ENCODE peak calls at places on chromosome 15, in seven cellular contexts. M is HT-29, C is brain microvascular endothelial cell, U is C1 segment of cervical spinal cord, D is left cardiac atrium, G is uterus, V is AML-193. J is an unnamed sample.

GRCh38 chr15:55907797-55908196 is 85.6 kb downstream of the NEDD4 start:
- DNase-seq in M (no peak), C (peak), U (no peak), D (no peak), G (no peak), V (no peak), J (peak)

GRCh38 chr15:75307778-75308390 is 25.2 kb downstream of the GOLGA6D start:
- DNase-seq in M (peak), C (peak), U (no peak), D (no peak), G (no peak), V (no peak), J (no peak)

GRCh38 chr15:81888748-81889479 is 156.9 kb downstream of the MEX3B start:
- DNase-seq in M (no peak), C (peak), U (no peak), D (no peak), G (no peak), V (no peak), J (no peak)

GRCh38 chr15:60383008-60383694 is 14.6 kb downstream of the ANXA2 start:
- DNase-seq in M (no peak), C (peak), U (no peak), D (no peak), G (no peak), V (no peak), J (no peak)

GRCh38 chr15:73334086-73334485 is 34.7 kb downstream of the HCN4 start:
- DNase-seq in M (no peak), C (no peak), U (no peak), D (no peak), G (no peak), V (no peak), J (no peak)

GRCh38 chr15:42050484-42051255 is 29.8 kb upstream of the PLA2G4E start:
- DNase-seq in M (no peak), C (no peak), U (no peak), D (no peak), G (no peak), V (no peak), J (no peak)

GRCh38 chr15:70049701-70050445 is 47.8 kb downstream of the TLE3 start:
- DNase-seq in M (no peak), C (no peak), U (no peak), D (no peak), G (peak), V (no peak), J (no peak)

GRCh38 chr15:25134546-25134945 is 179.8 kb downstream of the SNRPN start:
- DNase-seq in M (no peak), C (peak), U (no peak), D (no peak), G (no peak), V (no peak), J (no peak)

GRCh38 chr15:68700395-68701123 is 120.1 kb downstream of the ANP32A start:
- DNase-seq in M (no peak), C (peak), U (peak), D (peak), G (peak), V (no peak), J (peak)

GRCh38 chr15:44427756-44428724 is 611 bp downstream of the CTDSPL2 start:
- DNase-seq in M (peak), C (no peak), U (no peak), D (no peak), G (no peak), V (no peak), J (no peak)

GRCh38 chr15:57167821-57168395 is 208.4 kb upstream of the CGNL1 start:
- DNase-seq in M (no peak), C (no peak), U (no peak), D (no peak), G (no peak), V (no peak), J (no peak)

GRCh38 chr15:76336254-76337046 is at the start of gene ISL2:
- DNase-seq in M (no peak), C (peak), U (no peak), D (peak), G (no peak), V (no peak), J (no peak)

GRCh38 chr15:40244961-40245523 is 6.2 kb downstream of the PAK6 start:
- DNase-seq in M (peak), C (no peak), U (no peak), D (no peak), G (no peak), V (no peak), J (no peak)

GRCh38 chr15:94963953-94964352 is 732.6 kb downstream of the MCTP2 start:
- DNase-seq in M (no peak), C (no peak), U (no peak), D (no peak), G (no peak), V (no peak), J (no peak)

GRCh38 chr15:74040115-74040850 is 42.1 kb downstream of the GOLGA6A start:
- DNase-seq in M (no peak), C (peak), U (no peak), D (peak), G (peak), V (no peak), J (peak)

GRCh38 chr15:62857411-62857853 is 185.1 kb upstream of the TPM1 start:
- DNase-seq in M (no peak), C (no peak), U (no peak), D (no peak), G (no peak), V (no peak), J (no peak)

GRCh38 chr15:52217186-52217585 is 26.0 kb upstream of the GNB5 start:
- DNase-seq in M (peak), C (no peak), U (no peak), D (no peak), G (no peak), V (no peak), J (no peak)

GRCh38 chr15:65993226-65993625 is 123.9 kb downstream of the RAB11A start:
- DNase-seq in M (no peak), C (no peak), U (no peak), D (no peak), G (no peak), V (no peak), J (no peak)

GRCh38 chr15:38414351-38414750 is 39.6 kb upstream of the FAM98B start:
- DNase-seq in M (peak), C (peak), U (no peak), D (peak), G (peak), V (peak), J (peak)

GRCh38 chr15:85013785-85014184 is 32.1 kb downstream of the PDE8A start:
- DNase-seq in M (no peak), C (no peak), U (no peak), D (no peak), G (no peak), V (no peak), J (no peak)

GRCh38 chr15:83106994-83107840 is at the start of gene TM6SF1:
- DNase-seq in M (no peak), C (no peak), U (no peak), D (peak), G (no peak), V (no peak), J (no peak)

J was measured in adrenal gland.